ENCODE peak calls at places on chromosome 15, in nine cellular contexts. W is choroid plexus epithelial cell, G is AG09309, U is upper lobe of left lung, E is colonic mucosa, Q is astrocyte of the spinal cord, H is mammary epithelial cell, D is pancreas, J is Peyer's patch. X is an unnamed sample.

GRCh38 chr15:92059036-92059970 is 205.8 kb downstream of the SLCO3A1 start:
- DNase-seq in J (no peak), Q (no peak), W (no peak), D (no peak), E (no peak), H (peak), U (no peak), G (no peak), X (no peak)

GRCh38 chr15:63968122-63968524 is 78.2 kb downstream of the DAPK2 start:
- DNase-seq in D (no peak), E (peak), G (no peak), H (no peak), U (no peak), Q (no peak), J (peak), W (no peak), X (no peak)

GRCh38 chr15:74901612-74902063 is 5.0 kb downstream of the FAM219B start:
- DNase-seq in W (peak), U (peak), D (no peak), Q (peak), E (peak), H (no peak), G (no peak), J (peak), X (no peak)

GRCh38 chr15:34336947-34337556 is 529 bp downstream of the SLC12A6 start:
- DNase-seq in G (no peak), Q (no peak), J (no peak), E (no peak), U (no peak), H (peak), D (no peak), W (peak), X (no peak)

GRCh38 chr15:59170295-59170881 is 36.3 kb upstream of the LDHAL6B start:
- DNase-seq in J (no peak), Q (peak), U (peak), H (peak), E (peak), W (no peak), G (peak), D (peak), X (no peak)

GRCh38 chr15:78804391-78804792 is 6.9 kb downstream of the ADAMTS7 start:
- DNase-seq in Q (no peak), D (no peak), J (no peak), H (no peak), E (no peak), U (no peak), W (peak), G (no peak), X (no peak)

GRCh38 chr15:41788262-41788661 is 14.0 kb downstream of the MAPKBP1 start:
- DNase-seq in J (no peak), E (no peak), G (no peak), U (no peak), D (no peak), H (no peak), W (no peak), Q (no peak), X (no peak)

GRCh38 chr15:91385301-91385700 is 285.2 kb downstream of the SV2B start:
- DNase-seq in J (no peak), H (peak), D (no peak), Q (peak), U (peak), E (no peak), W (peak), G (no peak), X (no peak)

GRCh38 chr15:65212097-65212496 is 824 bp upstream of the CILP start:
- DNase-seq in H (no peak), E (no peak), W (no peak), D (no peak), G (no peak), U (no peak), Q (no peak), J (no peak), X (no peak)

GRCh38 chr15:99165956-99166689 is 61.2 kb downstream of the SYNM start:
- DNase-seq in W (no peak), G (no peak), E (no peak), D (no peak), H (no peak), U (no peak), J (no peak), Q (no peak), X (no peak)

GRCh38 chr15:36738817-36739216 is 159.4 kb downstream of the CDIN1 start:
- DNase-seq in W (peak), E (no peak), D (no peak), H (no peak), G (no peak), U (no peak), Q (no peak), J (no peak), X (no peak)

GRCh38 chr15:32060706-32061105 is 30.4 kb downstream of the CHRNA7 start:
- DNase-seq in W (no peak), E (no peak), J (no peak), H (no peak), Q (no peak), U (no peak), G (no peak), D (no peak), X (no peak)

GRCh38 chr15:25869696-25870095 is 6.6 kb upstream of the ATP10A start:
- DNase-seq in E (no peak), W (no peak), U (no peak), J (no peak), G (no peak), D (no peak), Q (no peak), H (no peak), X (no peak)

GRCh38 chr15:70101459-70102113 is 3.9 kb upstream of the TLE3 start:
- DNase-seq in W (peak), G (peak), Q (peak), E (peak), J (peak), D (peak), U (peak), H (peak), X (no peak)

GRCh38 chr15:38864122-38864521 is 299.5 kb upstream of the RASGRP1 start:
- DNase-seq in D (no peak), G (no peak), J (no peak), H (no peak), U (no peak), E (no peak), Q (no peak), W (no peak), X (no peak)

GRCh38 chr15:38867556-38867955 is 302.9 kb upstream of the RASGRP1 start:
- DNase-seq in J (no peak), H (no peak), Q (no peak), U (no peak), E (no peak), G (no peak), W (peak), D (no peak), X (no peak)

GRCh38 chr15:38862104-38862503 is 297.5 kb upstream of the RASGRP1 start:
- DNase-seq in E (no peak), J (no peak), G (no peak), D (no peak), U (no peak), W (no peak), Q (no peak), H (no peak), X (no peak)

GRCh38 chr15:38863381-38863780 is 298.8 kb upstream of the RASGRP1 start:
- DNase-seq in E (no peak), H (no peak), U (no peak), Q (no peak), J (no peak), G (no peak), W (no peak), D (no peak), X (no peak)

DNA sequence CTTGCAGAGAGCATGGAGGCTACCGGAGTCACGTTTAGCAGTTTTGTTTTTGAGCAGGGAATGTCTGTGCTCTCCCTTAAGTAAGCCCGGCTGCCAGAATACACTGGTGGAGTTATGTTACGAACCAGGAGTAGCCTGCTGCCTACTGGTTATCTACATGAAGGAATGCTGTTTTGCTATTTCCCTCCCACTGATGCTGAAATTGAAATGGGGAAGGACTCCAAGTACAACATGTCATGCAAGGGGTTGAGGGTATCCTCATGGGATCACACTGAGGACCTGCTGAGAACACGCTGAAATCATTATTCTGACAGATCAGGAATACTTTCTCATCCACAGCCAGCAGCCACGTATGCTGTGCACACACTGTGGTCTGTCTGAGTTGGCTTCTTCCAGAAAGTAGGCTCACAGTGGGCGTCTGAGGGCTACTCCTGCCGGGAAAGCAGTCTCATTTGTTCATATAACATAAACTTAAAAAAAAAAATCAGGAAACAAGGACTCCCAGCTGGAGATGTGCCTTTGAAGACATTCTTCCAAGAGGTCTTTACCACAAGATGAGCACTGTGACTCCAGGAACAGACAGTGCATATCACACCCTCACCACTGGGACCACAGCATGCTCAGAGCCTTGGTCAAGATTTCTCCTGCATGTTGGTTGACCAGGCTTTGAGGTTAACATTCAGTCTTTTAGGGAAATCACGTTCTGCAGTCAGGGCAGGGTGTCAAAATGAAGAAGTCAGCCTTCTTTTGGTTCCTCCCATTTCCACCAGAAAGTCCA is 300.4 kb upstream of the RASGRP1 start:
- DNase-seq in E (no peak), J (no peak), U (no peak), G (peak), D (no peak), Q (peak), H (no peak), W (peak), X (peak)
- TF ChIP-seq CTCF in E (no peak), J (no peak), U (no peak), G (peak), D (no peak), Q (peak), H (no peak), W (peak), X (peak)

GRCh38 chr15:83927704-83928391 is 273.9 kb downstream of the ADAMTSL3 start:
- DNase-seq in D (no peak), H (no peak), J (no peak), U (no peak), G (no peak), E (no peak), Q (no peak), W (no peak), X (no peak)
- H3K4me3 ChIP-seq in D (no peak), H (no peak), J (no peak), U (no peak), G (no peak), E (no peak), Q (no peak), W (no peak), X (no peak)

GRCh38 chr15:67903708-67904107 is 63.9 kb upstream of the RNU6-1 start:
- DNase-seq in U (no peak), E (no peak), W (no peak), H (no peak), G (no peak), Q (no peak), J (no peak), D (no peak), X (no peak)

GRCh38 chr15:67905628-67906027 is 65.8 kb upstream of the RNU6-1 start:
- DNase-seq in J (no peak), W (no peak), Q (no peak), G (no peak), H (no peak), D (no peak), U (no peak), E (no peak), X (no peak)

GRCh38 chr15:67907175-67907723 is 67.4 kb upstream of the RNU6-1 start:
- DNase-seq in U (no peak), J (no peak), H (no peak), W (no peak), G (no peak), D (no peak), Q (no peak), E (no peak), X (no peak)

GRCh38 chr15:67908756-67909155 is 68.9 kb upstream of the RNU6-1 start:
- DNase-seq in U (no peak), W (no peak), E (no peak), J (no peak), D (no peak), Q (no peak), H (no peak), G (no peak), X (no peak)

GRCh38 chr15:67906382-67906781 is 66.5 kb upstream of the RNU6-1 start:
- DNase-seq in E (no peak), W (peak), J (no peak), U (no peak), Q (no peak), G (no peak), H (peak), D (no peak), X (no peak)
- TF ChIP-seq CTCF in E (no peak), W (peak), J (no peak), U (no peak), Q (peak), G (peak), H (peak), D (no peak), X (no peak)

DNA sequence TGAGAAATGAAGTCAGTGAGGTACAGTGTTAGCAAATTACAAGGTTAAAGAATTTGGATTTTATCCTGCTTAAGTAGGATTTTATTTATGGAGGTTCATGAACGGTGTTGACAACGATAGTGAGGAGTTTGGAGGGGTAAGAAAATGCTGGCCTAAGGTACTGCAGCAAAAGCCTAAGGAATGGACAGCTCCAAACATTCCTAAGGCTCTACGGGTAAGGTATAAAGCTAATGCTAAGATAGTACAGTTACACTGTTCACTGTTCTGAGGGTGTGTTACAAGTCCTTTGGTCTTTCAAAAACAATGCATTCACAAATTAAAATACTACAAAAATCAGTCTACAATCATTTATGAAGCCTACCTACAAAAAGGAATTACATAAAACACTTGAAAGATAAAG is 7.3 kb downstream of the MTMR10 start:
- DNase-seq in W (peak), E (no peak), H (no peak), D (no peak), Q (no peak), U (no peak), J (no peak), G (no peak), X (no peak)
- H3K4me3 ChIP-seq in W (no peak), E (no peak), H (no peak), D (no peak), Q (no peak), U (no peak), J (no peak), G (no peak), X (no peak)

GRCh38 chr15:28947241-28947674 is 61.5 kb downstream of the APBA2 start:
- DNase-seq in E (no peak), H (no peak), G (no peak), W (no peak), J (no peak), D (no peak), U (no peak), Q (no peak), X (no peak)

GRCh38 chr15:28953573-28954195 is 67.9 kb downstream of the APBA2 start:
- DNase-seq in U (no peak), E (no peak), Q (no peak), H (no peak), W (no peak), G (no peak), J (no peak), D (no peak), X (no peak)

GRCh38 chr15:28948036-28948435 is 62.3 kb downstream of the APBA2 start:
- DNase-seq in Q (no peak), J (no peak), D (no peak), U (no peak), H (no peak), G (no peak), W (no peak), E (no peak), X (no peak)

GRCh38 chr15:28952666-28953491 is 67.1 kb downstream of the APBA2 start:
- DNase-seq in G (no peak), D (no peak), Q (no peak), J (no peak), U (no peak), H (no peak), W (peak), E (no peak), X (no peak)

DNA sequence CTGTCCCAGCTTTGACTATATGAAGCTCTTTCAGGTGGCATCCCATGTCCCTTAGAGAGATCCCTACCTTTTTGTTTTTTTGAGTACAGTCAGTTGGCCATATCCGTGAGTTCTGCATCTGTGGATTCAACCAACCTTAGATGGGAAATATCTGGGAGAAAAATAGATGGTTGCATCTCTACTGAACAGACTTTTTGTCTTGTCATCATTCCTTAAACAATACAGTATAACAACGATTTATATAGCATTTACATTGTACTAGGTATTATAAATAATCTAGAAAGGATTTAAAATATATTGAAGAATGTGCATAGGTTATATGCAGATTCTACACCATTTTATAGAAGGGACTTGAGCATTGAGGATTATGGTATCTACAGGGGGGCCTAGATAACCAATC is 65.1 kb downstream of the APBA2 start:
- DNase-seq in E (no peak), D (no peak), G (no peak), W (no peak), J (no peak), U (no peak), H (no peak), Q (no peak), X (no peak)
- TF ChIP-seq CTCF in E (no peak), D (no peak), G (no peak), W (no peak), J (no peak), U (no peak), H (no peak), Q (no peak), X (no peak)

X was measured in AG04449.